ENCODE peak calls at places on chromosomes 7 and 10, in six cellular contexts. Q is IMR-90, V is H9, U is neuronal stem cell, K is H1, D is mesenchymal stem cell. I is an unnamed sample.

GRCh38 chr7:1806354-1806753 is 136.3 kb downstream of the ELFN1 start:
- DNase-seq in U (no peak), V (no peak), D (no peak), Q (no peak), K (no peak), I (no peak)

GRCh38 chr10:81873231-81873931 is 1.6 kb upstream of the NRG3 start:
- DNase-seq in Q (no peak), K (no peak), U (no peak), V (no peak), D (no peak), I (no peak)

GRCh38 chr10:68559872-68560200 is 301 bp upstream of the TET1 start:
- DNase-seq in K (no peak), Q (no peak), D (no peak), V (no peak), U (no peak), I (no peak)

GRCh38 chr7:55065079-55065478 is 46.3 kb downstream of the EGFR start:
- DNase-seq in K (no peak), D (peak), Q (peak), V (no peak), U (no peak), I (peak)

GRCh38 chr10:133162910-133163856 is 3.2 kb downstream of the KNDC1 start:
- DNase-seq in V (no peak), K (no peak), Q (no peak), U (no peak), D (no peak), I (no peak)

GRCh38 chr7:44103941-44104879 is at the start of gene AEBP1:
- DNase-seq in K (no peak), D (peak), V (peak), Q (no peak), U (peak), I (peak)

GRCh38 chr10:69573056-69573806 is at the start of gene NEUROG3:
- DNase-seq in Q (no peak), D (no peak), U (no peak), V (peak), K (no peak), I (peak)

GRCh38 chr10:73591935-73592699 is 975 bp upstream of the USP54 start:
- DNase-seq in V (peak), K (peak), D (peak), Q (no peak), U (peak), I (peak)

GRCh38 chr7:27154369-27154768 is 2.0 kb upstream of the HOXA3 start:
- DNase-seq in U (no peak), D (no peak), V (no peak), Q (no peak), K (no peak), I (no peak)

GRCh38 chr10:6603142-6604125 is 23.4 kb upstream of the PRKCQ start:
- DNase-seq in K (no peak), D (no peak), Q (no peak), U (no peak), V (no peak), I (no peak)

GRCh38 chr7:112743811-112744210 is 46.4 kb downstream of the TMEM168 start:
- DNase-seq in V (no peak), Q (no peak), D (no peak), K (no peak), U (no peak), I (peak)

GRCh38 chr7:132347129-132347528 is 229.1 kb downstream of the PLXNA4 start:
- DNase-seq in V (peak), U (no peak), Q (no peak), D (no peak), K (no peak), I (peak)

GRCh38 chr7:83072576-83073517 is 89.8 kb downstream of the PCLO start:
- DNase-seq in U (no peak), V (no peak), K (no peak), D (no peak), Q (no peak), I (no peak)

GRCh38 chr7:159031135-159031701 is 113.4 kb downstream of the VIPR2 start:
- DNase-seq in K (no peak), V (peak), U (no peak), Q (no peak), D (no peak), I (peak)

GRCh38 chr7:103325744-103326143 is 18.8 kb downstream of the DNAJC2 start:
- DNase-seq in U (no peak), D (no peak), V (no peak), K (no peak), Q (no peak), I (no peak)

GRCh38 chr10:5529702-5530411 is 5.1 kb downstream of the CALML3 start:
- DNase-seq in D (no peak), K (no peak), U (no peak), V (no peak), Q (no peak), I (no peak)

GRCh38 chr10:47041401-47042198 is 130.4 kb downstream of the PTPN20 start:
- DNase-seq in U (no peak), D (no peak), V (no peak), K (no peak), Q (no peak), I (no peak)

GRCh38 chr10:95245425-95246055 is 45.3 kb downstream of the PDLIM1 start:
- DNase-seq in V (no peak), U (no peak), D (no peak), Q (peak), K (no peak), I (no peak)

GRCh38 chr7:106126170-106126938 is 14.2 kb upstream of the SYPL1 start:
- DNase-seq in U (no peak), D (peak), V (no peak), Q (peak), K (no peak), I (no peak)

GRCh38 chr10:129966831-129967578 is 2.9 kb upstream of the EBF3 start:
- DNase-seq in U (peak), Q (no peak), D (no peak), K (no peak), V (peak), I (no peak)

GRCh38 chr7:116632349-116632748 is 39.6 kb upstream of the MET start:
- DNase-seq in K (no peak), Q (peak), D (peak), U (no peak), V (no peak), I (no peak)

GRCh38 chr7:134315679-134316538 is 821 bp downstream of the SLC35B4 start:
- DNase-seq in U (no peak), K (no peak), V (no peak), D (peak), Q (peak), I (peak)

GRCh38 chr10:27390681-27391080 is 113.4 kb upstream of the RAB18 start:
- DNase-seq in K (no peak), U (no peak), D (peak), Q (peak), V (no peak), I (no peak)

GRCh38 chr10:24603333-24603732 is 120.4 kb downstream of the ARHGAP21 start:
- DNase-seq in Q (peak), V (no peak), K (no peak), D (peak), U (no peak), I (no peak)

GRCh38 chr7:3154317-3154716 is 110.7 kb upstream of the CARD11 start:
- DNase-seq in D (no peak), Q (no peak), K (no peak), U (no peak), V (no peak), I (no peak)

GRCh38 chr10:112585960-112586359 is 138.9 kb downstream of the VTI1A start:
- DNase-seq in Q (no peak), K (no peak), V (no peak), U (no peak), D (peak), I (no peak)

DNA sequence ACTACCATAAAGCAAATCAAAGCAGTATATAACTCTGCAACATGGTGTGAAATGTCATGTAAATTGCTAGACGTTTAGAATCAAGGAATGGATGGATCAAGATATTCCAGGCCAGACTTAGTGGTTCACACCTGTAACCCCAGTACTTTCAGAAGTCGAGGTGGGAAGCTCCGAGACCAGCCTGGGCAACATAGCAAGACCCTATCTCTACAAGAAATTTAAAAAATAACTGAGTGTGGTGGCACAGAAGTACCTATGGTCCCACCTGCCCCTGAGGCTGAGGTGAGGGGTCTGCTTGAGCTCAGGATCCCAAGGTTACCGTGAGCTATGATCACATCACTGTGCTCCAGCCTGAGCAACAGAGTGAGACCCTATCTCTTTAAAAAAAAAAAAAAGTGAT is 2.8 kb upstream of the EZH2 start:
- DNase-seq in D (no peak), Q (no peak), K (no peak), U (no peak), V (no peak), I (no peak)
- H2BK15ac ChIP-seq in D (no peak), Q (no peak), K (no peak), U (no peak), V (no peak), I (no peak)

DNA sequence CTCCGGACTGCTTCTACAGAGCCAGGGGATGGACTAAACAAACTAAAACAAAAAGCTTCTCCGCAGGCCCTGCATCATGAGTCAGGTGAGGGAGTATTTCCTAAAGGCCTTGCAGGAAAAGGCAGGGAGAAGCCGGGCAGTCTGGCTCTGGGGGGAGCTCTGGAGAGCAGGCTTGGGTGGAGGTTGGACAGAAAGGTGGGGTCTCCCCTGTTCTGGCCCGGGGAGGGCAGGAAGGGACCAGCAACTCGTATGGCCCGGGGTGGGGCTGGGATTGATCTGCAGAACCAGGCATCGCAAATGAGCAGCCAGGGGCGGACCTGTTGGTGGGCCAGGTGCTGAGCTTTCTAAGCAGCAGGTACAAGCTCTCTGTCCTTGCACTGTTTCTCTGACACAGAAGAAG is 235.2 kb downstream of the TCERG1L start:
- DNase-seq in V (no peak), U (no peak), Q (no peak), D (no peak), K (no peak), I (no peak)
- H2BK15ac ChIP-seq in V (no peak), U (peak), Q (no peak), D (no peak), K (no peak), I (no peak)

DNA sequence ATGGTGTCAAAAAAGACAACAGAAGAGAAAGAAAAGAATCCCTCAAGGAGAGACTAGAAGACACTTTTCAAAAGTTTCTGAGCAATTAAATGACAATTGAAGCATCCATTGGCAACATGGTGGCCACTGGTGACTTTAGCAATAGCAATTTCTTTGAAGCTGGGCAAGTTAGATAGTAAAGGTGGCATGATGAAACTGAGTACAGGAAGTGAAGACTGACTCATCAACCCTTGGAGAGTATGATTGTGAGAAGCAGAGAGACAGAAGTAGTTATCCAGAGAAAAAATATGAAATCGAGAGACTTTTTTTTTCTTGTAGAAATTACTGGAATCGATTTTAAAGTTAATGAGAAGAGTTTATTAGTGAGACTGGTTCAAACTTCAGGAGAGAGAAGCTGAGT is 52.5 kb downstream of the DGKB start:
- DNase-seq in Q (peak), U (no peak), K (no peak), V (no peak), D (no peak), I (no peak)
- H2BK15ac ChIP-seq in Q (no peak), U (no peak), K (no peak), V (no peak), D (no peak), I (no peak)

GRCh38 chr7:610141-610530 is 90.5 kb upstream of the PDGFA start:
- DNase-seq in Q (no peak), K (no peak), U (no peak), V (no peak), D (no peak), I (no peak)
- H2BK15ac ChIP-seq in Q (no peak), K (no peak), U (no peak), V (no peak), D (peak), I (no peak)

DNA sequence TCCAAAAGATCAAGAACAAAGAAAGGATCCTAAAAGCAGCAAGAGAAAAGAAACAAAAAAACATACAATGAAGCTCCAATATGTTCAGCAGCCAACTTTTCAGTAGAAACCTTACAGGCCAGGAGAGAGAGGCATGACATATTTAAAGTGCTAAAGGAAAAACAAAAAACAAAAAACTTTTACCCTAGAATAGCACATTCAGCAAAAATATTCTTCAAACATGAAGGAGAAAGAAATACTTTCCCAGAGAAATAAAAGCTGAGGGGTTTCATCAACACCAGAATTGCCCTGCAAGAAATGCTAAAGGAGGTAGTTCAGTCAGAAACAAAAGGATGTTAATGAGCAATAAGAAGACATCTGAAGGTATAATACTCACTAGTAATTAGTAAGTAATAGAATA is 753.5 kb upstream of the POT1 start:
- DNase-seq in V (no peak), D (no peak), K (no peak), U (no peak), Q (no peak), I (no peak)
- H2BK15ac ChIP-seq in V (no peak), D (no peak), K (no peak), U (no peak), Q (no peak), I (no peak)

DNA sequence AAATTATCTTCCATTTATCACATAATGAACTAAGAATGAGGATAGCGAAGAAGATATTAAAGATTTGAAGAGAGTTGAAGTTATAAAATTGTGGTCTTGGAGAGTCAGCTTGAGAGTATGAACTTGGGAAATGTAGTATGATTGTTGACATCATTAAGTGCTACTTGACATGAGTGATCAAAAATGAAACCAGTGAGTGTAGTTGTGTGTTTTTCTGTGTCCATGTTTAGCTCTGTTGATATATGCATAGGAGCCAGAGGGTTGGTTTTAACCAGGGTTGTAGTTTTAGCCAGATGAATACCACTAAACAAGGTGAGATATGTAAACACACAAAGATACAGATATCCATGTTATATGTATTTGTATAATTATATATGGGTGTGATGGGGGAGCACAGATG is 6.2 kb downstream of the TMEM106B start:
- DNase-seq in Q (no peak), U (no peak), V (no peak), D (no peak), K (no peak), I (no peak)
- H2BK15ac ChIP-seq in Q (no peak), U (no peak), V (no peak), D (no peak), K (no peak), I (no peak)

DNA sequence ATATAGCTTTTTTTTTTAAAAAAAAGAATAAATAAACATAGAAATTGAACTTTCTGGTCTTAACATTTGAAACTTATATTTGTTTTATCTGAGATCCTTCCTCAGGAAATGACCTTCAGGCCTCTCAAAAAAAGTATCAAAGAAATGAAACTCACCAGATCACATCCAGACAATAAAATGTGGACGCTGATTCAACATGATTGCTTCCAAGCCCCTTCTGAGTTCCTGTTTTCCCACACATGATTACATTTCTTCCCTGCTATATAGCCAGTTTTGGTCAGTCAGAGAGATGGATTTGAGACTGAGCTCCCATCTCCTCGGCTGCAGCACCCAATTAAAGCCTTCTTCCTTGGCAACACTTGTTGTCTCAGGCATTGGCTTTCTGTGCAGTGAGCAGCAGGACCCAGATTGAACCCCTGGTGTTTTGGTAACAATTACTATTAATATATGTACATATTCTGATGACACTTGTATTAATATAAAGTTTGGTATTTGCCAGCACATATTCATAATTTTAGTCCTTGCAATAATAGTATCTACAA is 21.8 kb upstream of the SVIL start:
- DNase-seq in U (no peak), Q (no peak), D (no peak), V (no peak), K (no peak), I (no peak)
- H2BK15ac ChIP-seq in U (no peak), Q (no peak), D (no peak), V (no peak), K (no peak), I (no peak)

DNA sequence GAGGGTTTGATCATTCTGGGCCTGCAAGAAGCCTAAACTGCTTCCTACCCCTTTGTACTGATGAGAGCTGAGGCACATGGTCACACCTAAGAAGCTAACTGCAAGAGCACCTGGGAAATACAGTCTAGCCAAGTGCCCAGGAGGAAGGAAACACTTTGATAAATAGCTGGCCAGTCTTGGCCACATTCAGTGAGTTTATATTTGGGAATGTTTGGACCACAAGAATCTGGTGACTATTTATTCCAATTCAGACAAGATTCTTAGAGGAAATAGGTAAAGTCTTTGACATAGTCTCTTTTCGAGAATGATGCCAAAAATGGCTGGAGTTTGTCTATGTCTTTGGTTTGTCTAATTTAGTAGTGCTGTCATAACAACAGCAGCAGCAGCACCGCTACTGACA is 213.6 kb downstream of the KIF20B start:
- DNase-seq in K (no peak), D (no peak), U (no peak), Q (no peak), V (no peak), I (no peak)
- H2BK15ac ChIP-seq in K (no peak), D (no peak), U (no peak), Q (no peak), V (no peak), I (no peak)